ENCODE peak calls at places on chromosomes 13 and 19, in nine cellular contexts. C is dorsolateral prefrontal cortex; B is body of pancreas; M is CD4-positive, alpha-beta T cell; F is suprapubic skin; O is heart right ventricle; G is H1; W is brain microvascular endothelial cell; V is cardiac muscle cell. J is an unnamed sample.
A peak's percentile ranks its signal among the peaks of the same experiment; 100 is the strongest.

GRCh38 chr19:55554749-55555152 is 9.4 kb upstream of the SBK3 start:
- DNase-seq in C (no peak), B (peak; percentile 43), M (no peak), F (no peak), O (no peak), G (no peak), W (no peak), V (no peak), J (no peak)

GRCh38 chr19:38389101-38389925 is 816 bp downstream of the SPRED3 start:
- DNase-seq in C (no peak), B (no peak), M (no peak), F (no peak), O (no peak), G (peak; percentile 54), W (peak; percentile 72), V (peak; percentile 80), J (peak; percentile 21)

GRCh38 chr19:30167976-30168635 is 204.1 kb upstream of the ZNF536 start:
- DNase-seq in C (no peak), B (no peak), M (no peak), F (no peak), O (no peak), G (peak; percentile 28), W (no peak), V (no peak), J (no peak)

GRCh38 chr13:38941353-38941945 is 49.2 kb downstream of the STOML3 start:
- DNase-seq in C (no peak), B (no peak), M (no peak), F (no peak), O (no peak), G (no peak), W (no peak), V (peak; percentile 28), J (no peak)

GRCh38 chr13:87393358-87393757 is 277.8 kb upstream of the SLITRK5 start:
- DNase-seq in C (no peak), B (no peak), M (no peak), F (no peak), O (no peak), G (no peak), W (no peak), V (no peak), J (no peak)

GRCh38 chr19:38252935-38253691 is 3.1 kb downstream of the PPP1R14A start:
- DNase-seq in C (peak; percentile 91), B (no peak), M (no peak), F (no peak), O (peak; percentile 65), G (no peak), W (no peak), V (no peak), J (peak; percentile 52)

GRCh38 chr19:55486043-55486970 is 1.3 kb downstream of the NAT14 start:
- DNase-seq in C (no peak), B (no peak), M (no peak), F (no peak), O (no peak), G (no peak), W (no peak), V (no peak), J (peak; percentile 45)

GRCh38 chr19:11261902-11262839 is at the start of gene DOCK6:
- DNase-seq in C (no peak), B (peak; percentile 68), M (no peak), F (no peak), O (no peak), G (peak; percentile 78), W (no peak), V (no peak), J (peak; percentile 42)

GRCh38 chr13:74174810-74175209 is 40.6 kb upstream of the KLF12 start:
- DNase-seq in C (no peak), B (no peak), M (no peak), F (no peak), O (no peak), G (no peak), W (no peak), V (no peak), J (no peak)

GRCh38 chr19:588093-588742 is 1.5 kb upstream of the HCN2 start:
- DNase-seq in C (peak; percentile 85), B (peak; percentile 71), M (peak; percentile 55), F (no peak), O (peak; percentile 69), G (peak; percentile 90), W (peak; percentile 77), V (peak; percentile 86), J (no peak)

GRCh38 chr13:19622189-19622588 is 11.3 kb upstream of the MPHOSPH8 start:
- DNase-seq in C (no peak), B (no peak), M (no peak), F (no peak), O (no peak), G (no peak), W (no peak), V (no peak), J (no peak)

DNA sequence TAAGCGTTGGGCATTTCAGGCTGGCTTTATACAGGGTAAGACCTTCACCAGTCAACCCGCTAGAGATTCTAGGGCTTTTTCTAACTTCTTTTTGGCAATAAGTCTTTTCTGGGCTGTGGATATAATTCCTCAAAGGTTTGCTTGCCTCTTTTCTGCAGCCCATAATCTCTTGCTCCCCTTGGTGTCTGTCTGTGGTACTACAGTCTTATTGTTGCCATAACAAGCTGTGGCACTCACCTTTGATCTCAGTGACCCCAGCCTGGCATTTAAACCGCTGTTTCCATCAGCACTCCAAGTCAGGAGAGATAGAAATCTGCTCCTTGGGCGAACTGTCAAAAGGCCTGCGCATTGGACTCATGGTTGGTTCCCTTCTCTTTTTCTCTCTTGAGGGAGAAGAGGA is 14.5 kb upstream of the MPHOSPH8 start:
- DNase-seq in C (no peak), B (peak; percentile 23), M (no peak), F (no peak), O (no peak), G (peak; percentile 46), W (peak; percentile 39), V (peak; percentile 56), J (no peak)
- TF ChIP-seq CTCF in C (peak; percentile 35), B (peak; percentile 38), M (peak; percentile 29), F (no peak), O (peak; percentile 42), G (peak; percentile 72), W (peak; percentile 78), V (peak; percentile 80), J (no peak)

DNA sequence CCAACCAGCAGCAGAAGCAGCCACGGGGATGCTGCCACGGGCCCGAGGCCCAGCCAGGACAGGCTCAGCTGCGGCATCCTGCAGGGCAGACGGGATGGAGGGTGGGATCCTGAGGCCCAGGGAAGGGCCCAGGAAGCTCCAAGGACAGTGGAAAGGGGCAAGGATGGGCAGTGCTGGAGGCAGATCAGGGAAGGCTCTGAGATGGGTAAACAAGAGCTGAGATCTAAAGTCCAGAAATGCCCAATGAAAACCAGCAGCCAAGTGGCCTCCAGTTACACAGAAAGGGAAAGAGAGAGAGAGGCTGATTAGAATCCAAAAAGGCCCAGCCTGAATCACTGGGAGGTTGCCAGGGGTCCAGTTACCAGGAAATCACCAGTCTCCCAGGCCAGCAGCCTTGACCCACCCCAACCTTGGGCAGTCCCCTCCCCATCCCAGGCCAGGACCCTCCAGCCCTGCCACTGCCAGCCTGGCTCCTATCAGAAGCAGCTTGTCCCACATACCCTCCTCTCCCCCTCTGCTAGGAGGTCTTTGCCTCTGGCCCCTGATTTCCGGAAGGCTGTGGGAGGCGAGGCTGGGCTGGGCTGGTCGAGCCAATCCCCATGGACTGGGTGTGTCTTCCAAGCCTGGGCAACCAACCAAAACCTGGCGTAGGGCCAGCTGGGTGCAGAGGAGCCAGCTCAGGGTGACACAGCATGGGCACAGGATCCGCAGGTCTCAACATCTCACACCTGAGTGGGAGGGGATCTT is at the start of gene CYP4F11:
- DNase-seq in C (peak; percentile 35), B (peak; percentile 69), M (no peak), F (no peak), O (peak; percentile 20), G (no peak), W (no peak), V (no peak), J (no peak)
- H3K27ac ChIP-seq in C (no peak within 1 kb of the TSS), B (no peak within 1 kb of the TSS), M (no peak within 1 kb of the TSS), F (peak within 1 kb of the TSS; percentile 19), O (no peak within 1 kb of the TSS), G (no peak within 1 kb of the TSS), W (no peak within 1 kb of the TSS), V (no peak within 1 kb of the TSS), J (no peak within 1 kb of the TSS)

GRCh38 chr13:83881917-83882625 is at the start of gene SLITRK1:
- DNase-seq in C (peak; percentile 74), B (peak; percentile 88), M (no peak), F (no peak), O (peak; percentile 29), G (peak; percentile 93), W (peak; percentile 41), V (peak; percentile 69), J (no peak)

GRCh38 chr13:83884141-83884540 is 1.9 kb upstream of the SLITRK1 start:
- DNase-seq in C (no peak), B (no peak), M (no peak), F (no peak), O (no peak), G (no peak), W (no peak), V (no peak), J (no peak)

GRCh38 chr13:83882626-83882959 is 319 bp upstream of the SLITRK1 start:
- DNase-seq in C (no peak), B (no peak), M (no peak), F (no peak), O (no peak), G (no peak), W (no peak), V (no peak), J (no peak)

GRCh38 chr13:83881031-83881727 is 1.1 kb downstream of the SLITRK1 start:
- DNase-seq in C (no peak), B (no peak), M (no peak), F (no peak), O (no peak), G (no peak), W (no peak), V (no peak), J (no peak)

DNA sequence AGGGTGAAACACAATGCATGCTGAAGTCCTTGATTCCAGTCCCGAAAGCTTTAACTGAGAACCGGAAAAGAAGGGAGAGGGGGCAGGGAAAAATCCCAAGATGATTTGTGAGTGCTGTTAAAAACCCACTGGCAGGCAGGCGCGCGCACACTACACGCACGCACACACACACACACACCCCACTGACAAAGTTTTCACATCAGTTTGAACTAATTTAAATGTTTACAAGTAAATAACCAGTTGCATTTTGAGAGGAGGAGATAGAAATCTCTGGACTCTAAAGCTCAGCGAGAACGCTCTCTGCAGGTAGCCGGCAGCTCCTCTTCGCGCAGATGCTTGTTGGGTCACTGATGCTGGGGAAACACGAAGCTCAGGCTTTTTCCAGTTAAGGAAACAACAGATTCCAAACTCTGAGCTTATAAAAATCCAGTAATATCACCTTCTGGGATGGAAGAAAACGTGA is 818 bp upstream of the SLITRK1 start:
- DNase-seq in C (no peak), B (peak; percentile 38), M (no peak), F (no peak), O (no peak), G (peak; percentile 45), W (no peak), V (no peak), J (no peak)
- TF ChIP-seq CTCF in C (no peak), B (no peak), M (no peak), F (no peak), O (no peak), G (no peak), W (no peak), V (no peak), J (no peak)

DNA sequence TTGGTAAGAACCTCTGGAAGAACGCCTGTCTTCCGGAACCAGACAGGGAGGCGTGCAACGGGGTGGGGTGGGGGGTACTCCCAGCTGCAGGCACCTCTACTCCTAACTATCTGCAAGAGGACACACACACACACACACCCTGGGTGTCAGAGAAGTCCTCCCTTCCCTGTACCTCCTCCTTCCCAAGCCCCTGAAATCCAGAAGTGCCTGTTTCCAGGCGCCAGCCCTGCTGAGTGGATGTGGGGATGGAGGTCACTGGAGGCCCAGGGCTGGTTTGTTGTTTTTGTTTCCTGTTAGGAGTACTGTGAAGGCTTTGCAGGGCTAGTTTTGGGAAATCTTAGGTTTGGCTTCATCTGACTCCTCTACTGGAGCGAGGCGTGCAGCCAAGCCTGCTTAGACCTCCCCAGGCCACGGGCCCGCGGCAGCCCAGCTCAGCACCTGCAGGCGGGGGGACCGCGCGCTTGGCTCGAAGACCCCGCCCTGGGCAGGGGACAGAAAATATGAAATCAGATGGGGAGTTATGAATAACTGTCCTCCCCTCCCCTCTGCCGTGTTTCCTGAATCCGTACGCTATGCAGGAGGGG is 36.4 kb downstream of the SOX1 start:
- DNase-seq in C (no peak), B (no peak), M (no peak), F (no peak), O (no peak), G (peak; percentile 52), W (no peak), V (no peak), J (no peak)
- H3K27ac ChIP-seq in C (no peak overlapping the region), B (no peak overlapping the region), M (no peak overlapping the region), F (no peak overlapping the region), O (no peak overlapping the region), G (no peak overlapping the region), W (no peak overlapping the region), V (no peak overlapping the region), J (no peak overlapping the region)

J was measured in uterus.